ENCODE peak calls at places on chromosomes 16 and 17, in four cellular contexts. U is K562, Y is GM12878, Q is A549. K is an unnamed sample.

GRCh38 chr16:57277586-57277985 is 6.9 kb downstream of the PLLP start:
- DNase-seq in Q (peak; percentile 58), U (peak; percentile 9), Y (no peak), K (no peak)

GRCh38 chr16:2455081-2455845 is 4.6 kb upstream of the TEDC2 start:
- DNase-seq in Q (no peak), U (no peak), Y (no peak), K (no peak)

GRCh38 chr16:3698941-3699340 is 18.4 kb downstream of the TRAP1 start:
- DNase-seq in Q (no peak), U (no peak), Y (no peak), K (no peak)

GRCh38 chr16:85448557-85449194 is 164.4 kb upstream of the GSE1 start:
- DNase-seq in Y (no peak), U (no peak), Q (no peak), K (peak; percentile 79)

GRCh38 chr17:29379084-29379811 is 10.9 kb upstream of the TAOK1 start:
- DNase-seq in Q (no peak), U (no peak), Y (no peak), K (no peak)

GRCh38 chr17:46837521-46837920 is 13.9 kb upstream of the WNT9B start:
- DNase-seq in Q (no peak), U (no peak), Y (no peak), K (no peak)

GRCh38 chr17:68973098-68973929 is 18.1 kb upstream of the ABCA8 start:
- DNase-seq in Y (no peak), Q (no peak), U (no peak), K (no peak)

GRCh38 chr16:30567160-30567990 is 4.1 kb downstream of the ZNF688 start:
- DNase-seq in Q (no peak), Y (no peak), U (no peak), K (no peak)

GRCh38 chr17:82787081-82787848 is 35.4 kb downstream of the TBCD start:
- DNase-seq in Y (no peak), U (no peak), Q (no peak), K (no peak)

GRCh38 chr17:17729620-17730249 is 48.5 kb downstream of the RAI1 start:
- DNase-seq in Y (no peak), U (peak; percentile 45), Q (peak; percentile 79), K (peak; percentile 30)

GRCh38 chr17:6413073-6413472 is 21.8 kb downstream of the AIPL1 start:
- DNase-seq in Y (no peak), Q (peak; percentile 84), U (peak; percentile 13), K (peak; percentile 40)

GRCh38 chr17:56269509-56269908 is 116.2 kb downstream of the ANKFN1 start:
- DNase-seq in Y (no peak), U (no peak), Q (no peak), K (no peak)

GRCh38 chr17:33523577-33523981 is 230.5 kb upstream of the ASIC2 start:
- DNase-seq in U (no peak), Y (no peak), Q (no peak), K (no peak)

GRCh38 chr17:66240013-66240412 is 10.8 kb upstream of the APOH start:
- DNase-seq in Q (no peak), U (no peak), Y (no peak), K (no peak)

GRCh38 chr16:81214745-81215166 is 23.7 kb upstream of the BCO1 start:
- DNase-seq in Y (no peak), U (peak; percentile 47), Q (peak; percentile 69), K (peak; percentile 48)

GRCh38 chr17:44589316-44590071 is 32.2 kb downstream of the FZD2 start:
- DNase-seq in Q (no peak), Y (no peak), U (no peak), K (no peak)

GRCh38 chr16:2009302-2009711 is 314 bp downstream of the ZNF598 start:
- DNase-seq in U (peak; percentile 76), Y (no peak), Q (no peak), K (no peak)

GRCh38 chr17:62968445-62968923 is 2.4 kb downstream of the TANC2 start:
- DNase-seq in U (peak; percentile 85), Y (peak; percentile 24), Q (peak; percentile 98), K (peak; percentile 83)

GRCh38 chr17:44134752-44135568 is 6.8 kb upstream of the HROB start:
- DNase-seq in U (no peak), Q (no peak), Y (no peak), K (no peak)

GRCh38 chr17:61294777-61295176 is 104.9 kb upstream of the TBX2 start:
- DNase-seq in Q (peak; percentile 50), U (no peak), Y (no peak), K (no peak)

GRCh38 chr16:21656795-21657768 is 4.7 kb upstream of the IGSF6 start:
- DNase-seq in Q (peak; percentile 74), U (peak; percentile 64), Y (peak; percentile 32), K (peak; percentile 75)

GRCh38 chr17:3012926-3013581 is 50.4 kb downstream of the OR1D5 start:
- DNase-seq in Q (peak; percentile 86), U (peak; percentile 65), Y (peak; percentile 16), K (peak; percentile 53)

DNA sequence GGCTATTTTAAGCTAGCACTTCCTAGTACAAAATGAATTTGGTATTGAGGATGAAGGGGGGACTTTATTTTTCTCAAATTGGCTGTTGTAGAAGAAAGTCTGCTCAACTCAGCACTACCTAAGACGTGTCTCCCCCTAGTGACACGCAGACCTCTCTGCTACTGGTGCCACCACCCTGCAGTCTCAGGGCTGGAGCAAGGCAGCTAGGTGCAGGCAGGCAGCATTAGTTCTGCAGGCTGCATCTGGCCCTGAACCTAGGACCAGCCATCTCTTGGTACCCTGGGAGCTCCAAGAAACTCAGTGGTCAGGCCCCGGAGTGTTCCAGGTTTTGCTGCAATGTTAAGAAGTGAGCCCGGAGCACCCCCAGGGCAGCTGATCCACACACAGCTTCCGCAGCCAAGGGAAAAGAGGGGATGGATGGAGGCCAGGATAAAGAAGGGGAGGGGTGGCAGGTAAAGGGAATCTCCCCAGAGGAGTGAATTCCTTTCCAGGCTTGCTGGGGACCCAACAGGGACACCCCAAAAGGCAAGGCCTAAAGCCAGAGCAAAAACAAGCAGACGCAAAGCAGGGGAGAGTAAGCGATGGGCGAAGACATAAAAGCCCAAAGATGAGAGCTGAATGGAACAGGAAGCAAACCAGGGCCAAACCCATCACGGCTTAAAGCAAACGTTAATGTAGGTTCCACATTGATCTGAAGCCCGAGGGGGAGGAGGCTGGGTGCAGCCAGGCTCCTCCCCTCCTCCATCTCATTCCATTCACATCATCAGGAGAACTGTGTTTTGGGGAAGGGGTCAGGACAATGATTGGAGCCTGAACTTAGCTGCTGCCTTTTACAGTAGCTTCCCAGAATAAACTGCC is 200.5 kb downstream of the ZFHX3 start:
- DNase-seq in Q (peak; percentile 63), Y (no peak), U (peak; percentile 29), K (peak; percentile 30)
- TF ChIP-seq ESRRA in Q (no peak), Y (no peak), U (no peak), K (no peak)

GRCh38 chr16:50573947-50574751 is 26.0 kb downstream of the NKD1 start:
- DNase-seq in U (no peak), Y (no peak), Q (no peak), K (no peak)
- H3K27ac ChIP-seq in U (no peak overlapping the region), Y (no peak overlapping the region), Q (no peak overlapping the region), K (no peak overlapping the region)

GRCh38 chr17:57597531-57598453 is 147.3 kb downstream of the CCDC182 start:
- DNase-seq in Y (no peak), U (peak; percentile 61), Q (peak; percentile 86), K (peak; percentile 67)
- TF ChIP-seq ESRRA in Y (no peak), U (peak; percentile 20), Q (no peak), K (no peak)

GRCh38 chr17:79024901-79025737 is 1.1 kb downstream of the C1QTNF1 start:
- DNase-seq in U (no peak), Q (no peak), Y (no peak), K (no peak)

GRCh38 chr17:79022507-79022991 is 1.4 kb upstream of the C1QTNF1 start:
- DNase-seq in U (no peak), Q (no peak), Y (no peak), K (no peak)

GRCh38 chr17:79026345-79027273 is 2.6 kb downstream of the C1QTNF1 start:
- DNase-seq in Y (no peak), Q (peak; percentile 86), U (no peak), K (peak; percentile 99)

GRCh38 chr17:79023180-79023705 is 726 bp upstream of the C1QTNF1 start:
- DNase-seq in U (no peak), Y (no peak), Q (no peak), K (no peak)

GRCh38 chr17:79023886-79024771 is at the start of gene C1QTNF1:
- DNase-seq in Q (peak; percentile 96), Y (no peak), U (peak; percentile 68), K (no peak)
- H3K27ac ChIP-seq in Q (peak within 1 kb of the TSS; percentile 78), Y (no peak within 1 kb of the TSS), U (no peak within 1 kb of the TSS), K (no peak within 1 kb of the TSS)

GRCh38 chr16:922051-922450 is 48.7 kb downstream of the LMF1 start:
- DNase-seq in Q (no peak), U (no peak), Y (no peak), K (no peak)

GRCh38 chr16:924063-924462 is 46.7 kb downstream of the LMF1 start:
- DNase-seq in U (no peak), Q (no peak), Y (no peak), K (no peak)

GRCh38 chr16:921321-921905 is 49.4 kb downstream of the LMF1 start:
- DNase-seq in Y (no peak), U (no peak), Q (no peak), K (no peak)

GRCh38 chr16:924806-925205 is 46.0 kb downstream of the LMF1 start:
- DNase-seq in Y (no peak), U (no peak), Q (no peak), K (no peak)

DNA sequence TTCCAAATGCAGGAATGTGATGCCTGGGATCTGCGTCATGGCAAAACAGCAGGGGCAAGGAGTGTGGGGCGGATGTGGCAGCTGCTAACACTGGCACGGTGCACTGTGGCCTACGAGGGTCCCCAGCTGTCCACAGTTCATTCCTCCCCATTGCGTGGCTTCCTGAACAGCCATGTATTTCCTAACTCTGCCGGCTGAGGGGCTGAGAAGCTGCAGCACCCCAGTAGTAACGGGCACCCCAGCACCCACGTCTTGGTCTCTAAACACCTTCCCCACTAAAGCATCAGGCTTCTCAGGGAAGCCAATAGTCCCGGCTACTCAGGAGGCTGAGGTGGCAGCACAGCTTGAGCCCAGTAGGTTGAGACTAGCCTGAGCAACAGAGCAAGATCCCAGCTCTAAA is 47.6 kb downstream of the LMF1 start:
- DNase-seq in Y (no peak), Q (no peak), U (no peak), K (no peak)
- TF ChIP-seq ESRRA in Y (no peak), Q (no peak), U (no peak), K (no peak)

DNA sequence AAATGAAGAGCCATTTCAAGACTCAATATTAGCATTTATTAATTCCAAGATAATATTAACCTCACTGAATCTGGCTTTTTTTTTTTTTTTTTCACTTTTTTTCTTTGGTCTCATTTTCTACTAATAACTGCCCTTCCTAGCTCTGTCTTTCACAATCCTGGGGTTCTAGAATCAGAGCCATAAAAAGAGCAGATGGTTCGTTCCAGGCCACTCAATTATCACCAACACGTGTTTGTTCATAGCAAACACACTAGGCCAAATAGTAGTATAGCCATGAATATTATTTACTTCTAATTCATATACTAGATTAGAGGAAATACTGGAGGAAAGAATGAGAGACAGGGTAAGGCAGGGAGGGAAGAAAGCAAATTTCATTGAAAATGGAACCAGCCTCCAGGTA is 39.8 kb downstream of the TEX2 start:
- DNase-seq in Y (no peak), U (no peak), Q (no peak), K (no peak)
- H3K27ac ChIP-seq in Y (no peak overlapping the region), U (no peak overlapping the region), Q (no peak overlapping the region), K (no peak overlapping the region)

DNA sequence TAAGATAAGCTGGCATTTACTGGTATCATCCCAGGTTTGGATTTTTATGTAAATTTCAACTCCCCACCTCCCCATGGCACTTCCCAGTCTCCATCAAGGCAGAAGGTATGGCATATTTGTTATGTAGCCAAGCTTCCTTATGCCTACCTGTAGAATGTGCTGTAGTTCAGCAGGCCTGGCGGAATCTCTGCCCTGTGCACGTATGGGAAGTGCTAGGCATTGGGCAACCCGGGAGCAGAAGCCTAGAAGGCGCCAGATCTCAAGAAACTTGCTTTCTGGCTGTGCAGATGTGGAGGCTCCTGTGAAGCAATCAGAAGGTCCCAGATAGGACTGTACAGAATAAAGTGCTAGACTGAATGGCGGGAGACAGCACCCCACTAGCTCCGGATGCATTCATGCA is 64.7 kb downstream of the SNX20 start:
- DNase-seq in Y (no peak), U (no peak), Q (no peak), K (no peak)
- TF ChIP-seq ESRRA in Y (no peak), U (no peak), Q (no peak), K (no peak)

K was measured in HepG2.